ENCODE peak calls at places on chromosomes 6 and 20, in ten cellular contexts. One of them, this sample, is unnamed. For H3K9me3, the result is how much of the 10 kb centered on the place peaks cover.

GRCh38 chr6:23584134-23584763 is 541.8 kb upstream of the NRSN1 start:
- DNase-seq in spleen: no peak
- DNase-seq in psoas muscle: no peak
- DNase-seq in lower lobe of right lung: no peak
- DNase-seq in cardiac muscle cell: no peak
- DNase-seq in kidney: no peak
- DNase-seq in OCI-LY7: no peak
- DNase-seq in heart right ventricle: no peak
- DNase-seq in uterus: no peak
- DNase-seq in A673: no peak
- DNase-seq in this sample: no peak

GRCh38 chr20:36569847-36570429 is 3.5 kb upstream of the TGIF2 start:
- DNase-seq in spleen: no peak
- DNase-seq in psoas muscle: no peak
- DNase-seq in lower lobe of right lung: no peak
- DNase-seq in cardiac muscle cell: no peak
- DNase-seq in kidney: no peak
- DNase-seq in OCI-LY7: no peak
- DNase-seq in heart right ventricle: no peak
- DNase-seq in uterus: no peak
- DNase-seq in A673: peak
- DNase-seq in this sample: peak

GRCh38 chr6:112947507-112947906 is 600.4 kb downstream of the RFPL4B start:
- DNase-seq in spleen: no peak
- DNase-seq in psoas muscle: no peak
- DNase-seq in lower lobe of right lung: no peak
- DNase-seq in cardiac muscle cell: no peak
- DNase-seq in kidney: no peak
- DNase-seq in OCI-LY7: no peak
- DNase-seq in heart right ventricle: no peak
- DNase-seq in uterus: no peak
- DNase-seq in A673: no peak
- DNase-seq in this sample: no peak

GRCh38 chr6:157679605-157680580 is 143.2 kb upstream of the SNX9 start:
- DNase-seq in spleen: no peak
- DNase-seq in psoas muscle: no peak
- DNase-seq in lower lobe of right lung: no peak
- DNase-seq in cardiac muscle cell: no peak
- DNase-seq in kidney: no peak
- DNase-seq in OCI-LY7: no peak
- DNase-seq in heart right ventricle: no peak
- DNase-seq in uterus: no peak
- DNase-seq in A673: no peak
- DNase-seq in this sample: no peak

GRCh38 chr20:53750827-53751393 is 157.3 kb upstream of the ZNF217 start:
- DNase-seq in spleen: no peak
- DNase-seq in psoas muscle: no peak
- DNase-seq in lower lobe of right lung: no peak
- DNase-seq in cardiac muscle cell: peak
- DNase-seq in kidney: no peak
- DNase-seq in OCI-LY7: peak
- DNase-seq in heart right ventricle: no peak
- DNase-seq in uterus: peak
- DNase-seq in A673: peak
- DNase-seq in this sample: peak

GRCh38 chr6:155197947-155198346 is 65.9 kb upstream of the CLDN20 start:
- DNase-seq in spleen: no peak
- DNase-seq in psoas muscle: no peak
- DNase-seq in lower lobe of right lung: no peak
- DNase-seq in cardiac muscle cell: no peak
- DNase-seq in kidney: no peak
- DNase-seq in OCI-LY7: no peak
- DNase-seq in heart right ventricle: no peak
- DNase-seq in uterus: no peak
- DNase-seq in A673: no peak
- DNase-seq in this sample: no peak

GRCh38 chr20:9926476-9926875 is 87.6 kb upstream of the PAK5 start:
- DNase-seq in spleen: no peak
- DNase-seq in psoas muscle: no peak
- DNase-seq in lower lobe of right lung: no peak
- DNase-seq in cardiac muscle cell: no peak
- DNase-seq in kidney: no peak
- DNase-seq in OCI-LY7: no peak
- DNase-seq in heart right ventricle: no peak
- DNase-seq in uterus: no peak
- DNase-seq in A673: no peak
- DNase-seq in this sample: no peak

GRCh38 chr6:49839957-49840356 is 26.4 kb downstream of the CRISP1 start:
- DNase-seq in spleen: no peak
- DNase-seq in psoas muscle: no peak
- DNase-seq in lower lobe of right lung: no peak
- DNase-seq in cardiac muscle cell: no peak
- DNase-seq in kidney: no peak
- DNase-seq in OCI-LY7: no peak
- DNase-seq in heart right ventricle: no peak
- DNase-seq in uterus: no peak
- DNase-seq in A673: no peak
- DNase-seq in this sample: no peak

GRCh38 chr20:64104667-64105451 is 2.5 kb downstream of the NPBWR2 start:
- DNase-seq in spleen: peak
- DNase-seq in psoas muscle: peak
- DNase-seq in lower lobe of right lung: peak
- DNase-seq in cardiac muscle cell: no peak
- DNase-seq in kidney: peak
- DNase-seq in OCI-LY7: no peak
- DNase-seq in heart right ventricle: no peak
- DNase-seq in uterus: no peak
- DNase-seq in A673: no peak
- DNase-seq in this sample: peak

GRCh38 chr20:57025666-57026065 is 240.8 kb downstream of the BMP7 start:
- DNase-seq in spleen: no peak
- DNase-seq in psoas muscle: no peak
- DNase-seq in lower lobe of right lung: no peak
- DNase-seq in cardiac muscle cell: no peak
- DNase-seq in kidney: no peak
- DNase-seq in OCI-LY7: no peak
- DNase-seq in heart right ventricle: no peak
- DNase-seq in uterus: no peak
- DNase-seq in A673: no peak
- DNase-seq in this sample: no peak

DNA sequence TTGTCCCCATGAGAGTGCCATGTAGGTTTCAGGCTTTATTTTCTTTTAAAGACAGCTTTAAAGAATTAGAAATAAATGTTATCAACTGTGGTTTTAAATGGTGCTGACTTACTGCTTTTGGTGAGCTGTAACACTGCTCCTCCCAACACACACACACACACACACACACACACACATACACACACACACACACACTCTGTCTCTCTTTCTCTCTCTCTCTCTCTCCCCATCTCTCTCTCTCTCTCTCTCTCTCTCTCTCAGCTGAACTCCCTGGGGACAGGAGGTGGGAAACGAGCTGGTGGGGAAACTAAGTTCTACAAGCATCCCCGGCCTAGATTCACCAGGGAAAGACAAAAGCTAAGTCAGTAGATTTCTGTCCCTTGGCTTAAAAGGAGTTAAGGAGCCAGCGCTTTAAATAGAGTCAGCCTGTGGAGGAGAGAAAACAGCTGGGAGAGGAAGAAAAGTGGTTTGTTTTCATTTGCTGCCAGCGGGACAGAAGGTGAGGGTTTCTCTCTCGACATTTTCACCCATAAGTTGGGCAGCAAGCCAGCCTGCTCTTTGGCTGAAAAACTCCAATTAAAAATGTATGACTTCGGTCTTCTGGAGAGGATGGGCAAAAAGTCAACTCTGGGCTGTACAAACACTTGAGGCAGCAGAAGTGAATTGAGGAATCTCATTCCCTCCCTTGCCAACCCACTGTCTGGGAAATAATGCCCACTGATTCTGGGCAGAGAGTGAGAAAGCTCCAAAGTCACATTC is 27.4 kb downstream of the CBLN4 start:
- DNase-seq in spleen: no peak
- DNase-seq in psoas muscle: no peak
- DNase-seq in lower lobe of right lung: peak
- DNase-seq in cardiac muscle cell: no peak
- DNase-seq in kidney: no peak
- DNase-seq in OCI-LY7: no peak
- DNase-seq in heart right ventricle: no peak
- DNase-seq in uterus: peak
- DNase-seq in A673: no peak
- DNase-seq in this sample: no peak
- H3K9me3 ChIP-seq in spleen: under half
- H3K9me3 ChIP-seq in psoas muscle: under half
- H3K9me3 ChIP-seq in lower lobe of right lung: under half
- H3K9me3 ChIP-seq in cardiac muscle cell: under half
- H3K9me3 ChIP-seq in kidney: under half
- H3K9me3 ChIP-seq in OCI-LY7: under half
- H3K9me3 ChIP-seq in heart right ventricle: under half
- H3K9me3 ChIP-seq in uterus: under half
- H3K9me3 ChIP-seq in A673: under half
- H3K9me3 ChIP-seq in this sample: under half

DNA sequence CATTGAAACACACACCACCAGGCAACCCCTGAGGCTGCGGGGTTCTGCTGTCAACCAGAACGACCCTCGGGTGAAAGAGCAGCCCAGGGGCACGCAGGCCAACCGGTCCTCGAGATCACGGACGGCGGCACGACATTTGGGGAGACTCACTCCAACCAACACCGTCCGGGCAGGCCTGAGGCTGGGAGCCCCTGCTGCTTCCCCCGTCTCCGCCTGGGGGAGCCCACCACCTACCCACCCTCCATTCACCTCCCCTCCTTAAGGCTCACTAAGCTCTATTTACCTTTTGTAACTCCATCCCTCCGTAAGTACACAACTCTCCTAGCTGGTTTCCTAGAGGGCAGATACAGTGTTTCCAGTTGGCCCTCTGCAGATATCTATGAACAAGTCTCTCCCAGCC is 971.3 kb upstream of the DEFB115 start:
- DNase-seq in spleen: peak
- DNase-seq in psoas muscle: no peak
- DNase-seq in lower lobe of right lung: no peak
- DNase-seq in cardiac muscle cell: no peak
- DNase-seq in kidney: no peak
- DNase-seq in OCI-LY7: peak
- DNase-seq in heart right ventricle: no peak
- DNase-seq in uterus: no peak
- DNase-seq in A673: no peak
- DNase-seq in this sample: no peak
- TF ChIP-seq CTCF in spleen: no peak
- TF ChIP-seq CTCF in psoas muscle: no peak
- TF ChIP-seq CTCF in lower lobe of right lung: no peak
- TF ChIP-seq CTCF in cardiac muscle cell: peak
- TF ChIP-seq CTCF in kidney: no peak
- TF ChIP-seq CTCF in OCI-LY7: peak
- TF ChIP-seq CTCF in heart right ventricle: no peak
- TF ChIP-seq CTCF in uterus: no peak
- TF ChIP-seq CTCF in A673: no peak
- TF ChIP-seq CTCF in this sample: no peak

GRCh38 chr6:167394820-167395219 is 69.9 kb downstream of the TTLL2 start:
- DNase-seq in spleen: peak
- DNase-seq in psoas muscle: no peak
- DNase-seq in lower lobe of right lung: no peak
- DNase-seq in cardiac muscle cell: no peak
- DNase-seq in kidney: no peak
- DNase-seq in OCI-LY7: no peak
- DNase-seq in heart right ventricle: no peak
- DNase-seq in uterus: no peak
- DNase-seq in A673: no peak
- DNase-seq in this sample: no peak

GRCh38 chr6:167397712-167398111 is 72.8 kb downstream of the TTLL2 start:
- DNase-seq in spleen: peak
- DNase-seq in psoas muscle: no peak
- DNase-seq in lower lobe of right lung: no peak
- DNase-seq in cardiac muscle cell: no peak
- DNase-seq in kidney: peak
- DNase-seq in OCI-LY7: no peak
- DNase-seq in heart right ventricle: no peak
- DNase-seq in uterus: no peak
- DNase-seq in A673: no peak
- DNase-seq in this sample: no peak

GRCh38 chr6:167396659-167397490 is 72.0 kb downstream of the TTLL2 start:
- DNase-seq in spleen: peak
- DNase-seq in psoas muscle: no peak
- DNase-seq in lower lobe of right lung: no peak
- DNase-seq in cardiac muscle cell: no peak
- DNase-seq in kidney: peak
- DNase-seq in OCI-LY7: no peak
- DNase-seq in heart right ventricle: no peak
- DNase-seq in uterus: no peak
- DNase-seq in A673: no peak
- DNase-seq in this sample: no peak

GRCh38 chr6:167394330-167394729 is 69.4 kb downstream of the TTLL2 start:
- DNase-seq in spleen: peak
- DNase-seq in psoas muscle: no peak
- DNase-seq in lower lobe of right lung: no peak
- DNase-seq in cardiac muscle cell: no peak
- DNase-seq in kidney: no peak
- DNase-seq in OCI-LY7: no peak
- DNase-seq in heart right ventricle: no peak
- DNase-seq in uterus: no peak
- DNase-seq in A673: no peak
- DNase-seq in this sample: no peak

DNA sequence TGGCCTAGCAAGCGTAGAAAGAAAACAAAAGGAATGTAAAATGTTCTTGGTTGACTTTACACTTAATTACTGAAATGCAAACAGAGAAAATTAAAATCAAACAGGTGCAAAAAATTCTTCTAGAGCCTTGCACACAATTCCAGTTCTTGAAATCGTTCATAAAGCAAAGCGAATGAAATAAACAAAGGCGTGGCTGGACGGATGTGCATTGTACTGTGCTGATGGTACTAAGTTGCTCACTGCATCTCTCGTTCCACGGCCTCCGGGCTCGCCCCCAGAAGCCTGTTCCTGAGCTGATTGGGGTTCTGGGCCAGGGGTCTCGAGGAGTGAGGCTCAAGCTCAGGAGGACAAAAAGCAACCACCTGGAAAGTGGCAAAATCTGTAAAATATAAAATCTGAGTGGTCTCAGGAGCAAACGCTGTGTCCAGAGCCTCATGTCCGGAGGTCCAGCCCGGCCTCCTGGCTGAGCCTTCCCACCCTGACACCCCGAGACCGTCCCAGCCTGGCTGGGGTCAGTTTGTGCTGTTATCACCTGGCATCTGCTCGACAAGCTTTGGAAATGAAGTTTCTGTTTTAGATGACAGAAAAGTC is 71.3 kb downstream of the TTLL2 start:
- DNase-seq in spleen: peak
- DNase-seq in psoas muscle: no peak
- DNase-seq in lower lobe of right lung: no peak
- DNase-seq in cardiac muscle cell: no peak
- DNase-seq in kidney: peak
- DNase-seq in OCI-LY7: no peak
- DNase-seq in heart right ventricle: no peak
- DNase-seq in uterus: no peak
- DNase-seq in A673: no peak
- DNase-seq in this sample: no peak
- H3K9me3 ChIP-seq in spleen: under half
- H3K9me3 ChIP-seq in psoas muscle: under half
- H3K9me3 ChIP-seq in lower lobe of right lung: under half
- H3K9me3 ChIP-seq in cardiac muscle cell: under half
- H3K9me3 ChIP-seq in kidney: under half
- H3K9me3 ChIP-seq in OCI-LY7: under half
- H3K9me3 ChIP-seq in heart right ventricle: under half
- H3K9me3 ChIP-seq in uterus: under half
- H3K9me3 ChIP-seq in A673: under half
- H3K9me3 ChIP-seq in this sample: under half

GRCh38 chr20:47070176-47070575 is 175.5 kb downstream of the EYA2 start:
- DNase-seq in spleen: no peak
- DNase-seq in psoas muscle: no peak
- DNase-seq in lower lobe of right lung: no peak
- DNase-seq in cardiac muscle cell: no peak
- DNase-seq in kidney: no peak
- DNase-seq in OCI-LY7: no peak
- DNase-seq in heart right ventricle: no peak
- DNase-seq in uterus: no peak
- DNase-seq in A673: no peak
- DNase-seq in this sample: no peak
- TF ChIP-seq CTCF in spleen: no peak
- TF ChIP-seq CTCF in psoas muscle: no peak
- TF ChIP-seq CTCF in lower lobe of right lung: no peak
- TF ChIP-seq CTCF in cardiac muscle cell: no peak
- TF ChIP-seq CTCF in kidney: no peak
- TF ChIP-seq CTCF in OCI-LY7: no peak
- TF ChIP-seq CTCF in heart right ventricle: no peak
- TF ChIP-seq CTCF in uterus: no peak
- TF ChIP-seq CTCF in A673: no peak
- TF ChIP-seq CTCF in this sample: no peak